ENCODE peak calls at places on chromosomes 7 and 10, in five cellular contexts. P, T, C, X and Y are unnamed samples. For H4K20me1, the result is how much of the 10 kb centered on the place peaks cover.

GRCh38 chr7:55360486-55360885 is 4.7 kb upstream of the LANCL2 start:
- DNase-seq in P (no peak), T (no peak), C (no peak), X (no peak), Y (no peak)

GRCh38 chr7:149255174-149255573 is 6.8 kb upstream of the ZNF783 start:
- DNase-seq in C (no peak), X (no peak), P (no peak), T (no peak), Y (no peak)

GRCh38 chr10:11685787-11686218 is 56.4 kb upstream of the ECHDC3 start:
- DNase-seq in T (peak), C (no peak), P (peak), X (peak), Y (peak)

GRCh38 chr7:73703985-73704639 is 15.4 kb downstream of the STX1A start:
- DNase-seq in C (peak), P (no peak), X (peak), T (peak), Y (peak)

GRCh38 chr10:98885380-98885779 is 350.3 kb downstream of the HPSE2 start:
- DNase-seq in C (no peak), T (no peak), X (no peak), P (no peak), Y (no peak)

GRCh38 chr10:52965938-52966401 is 193.4 kb upstream of the MBL2 start:
- DNase-seq in X (peak), T (no peak), C (peak), P (no peak), Y (no peak)

GRCh38 chr10:25633542-25633941 is 300.5 kb upstream of the MYO3A start:
- DNase-seq in X (no peak), C (no peak), P (no peak), T (no peak), Y (no peak)

GRCh38 chr10:29926649-29927048 is 132.7 kb downstream of the JCAD start:
- DNase-seq in T (peak), X (no peak), P (peak), C (peak), Y (peak)

GRCh38 chr7:100673942-100674431 is 447 bp downstream of the GNB2 start:
- DNase-seq in X (peak), C (no peak), P (no peak), T (peak), Y (peak)

GRCh38 chr7:23389701-23390100 is 80.6 kb downstream of the IGF2BP3 start:
- DNase-seq in T (no peak), P (no peak), C (no peak), X (no peak), Y (no peak)

GRCh38 chr10:11175823-11176243 is 158.2 kb downstream of the CELF2 start:
- DNase-seq in X (no peak), T (no peak), C (no peak), P (no peak), Y (no peak)

GRCh38 chr10:128286413-128287097 is 160.3 kb upstream of the MKI67 start:
- DNase-seq in C (peak), P (no peak), X (no peak), T (peak), Y (no peak)

GRCh38 chr7:15323545-15323944 is 238.3 kb downstream of the AGMO start:
- DNase-seq in T (no peak), P (no peak), C (no peak), X (no peak), Y (peak)

GRCh38 chr7:33300131-33300530 is 170.8 kb downstream of the BBS9 start:
- DNase-seq in P (no peak), C (no peak), X (no peak), T (no peak), Y (no peak)

GRCh38 chr10:63071145-63071544 is 62.0 kb upstream of the NRBF2 start:
- DNase-seq in X (no peak), T (no peak), C (no peak), P (peak), Y (no peak)

GRCh38 chr7:95199779-95200558 is 124.4 kb downstream of the PON1 start:
- DNase-seq in P (peak), C (peak), T (peak), X (peak), Y (peak)

GRCh38 chr7:1725199-1725701 is 55.2 kb downstream of the ELFN1 start:
- DNase-seq in X (no peak), T (peak), P (no peak), C (peak), Y (peak)

GRCh38 chr7:43211276-43211675 is 98.8 kb downstream of the HECW1 start:
- DNase-seq in C (peak), X (no peak), P (peak), T (no peak), Y (peak)

GRCh38 chr7:64619705-64620104 is 46.2 kb upstream of the ZNF107 start:
- DNase-seq in P (no peak), T (no peak), C (no peak), X (peak), Y (no peak)

GRCh38 chr7:157497367-157497743 is 160.6 kb downstream of the DNAJB6 start:
- DNase-seq in T (no peak), X (no peak), P (no peak), C (no peak), Y (no peak)

GRCh38 chr10:76543655-76544054 is 1094.0 kb downstream of the KCNMA1 start:
- DNase-seq in C (no peak), X (no peak), P (no peak), T (no peak), Y (peak)

GRCh38 chr7:122844191-122844988 is 41.9 kb downstream of the CADPS2 start:
- DNase-seq in P (peak), C (no peak), X (no peak), T (no peak), Y (no peak)

GRCh38 chr7:20238754-20239324 is 21.7 kb upstream of the MACC1 start:
- DNase-seq in X (no peak), T (no peak), P (no peak), C (no peak), Y (no peak)

GRCh38 chr7:100156331-100157068 is 2.0 kb downstream of the TRAPPC14 start:
- DNase-seq in X (no peak), T (no peak), C (no peak), P (no peak), Y (no peak)

GRCh38 chr10:124524991-124525653 is 63.5 kb downstream of the LHPP start:
- DNase-seq in T (peak), P (peak), X (no peak), C (no peak), Y (peak)

GRCh38 chr10:31261502-31262311 is 57.3 kb upstream of the ZEB1 start:
- DNase-seq in X (no peak), T (peak), P (peak), C (no peak), Y (peak)

GRCh38 chr7:5657901-5658300 is 123.6 kb downstream of the RNF216 start:
- DNase-seq in X (no peak), T (no peak), C (no peak), P (no peak), Y (peak)

GRCh38 chr7:99997545-99998137 is 17.8 kb upstream of the ZKSCAN1 start:
- DNase-seq in T (peak), P (no peak), X (no peak), C (peak), Y (peak)

GRCh38 chr7:153388611-153389010 is 629.1 kb downstream of the ACTR3B start:
- DNase-seq in X (no peak), C (no peak), P (no peak), T (no peak), Y (no peak)
- TF ChIP-seq EZH2phosphoT487 in X (no peak), C (no peak), P (no peak), T (no peak), Y (no peak)

GRCh38 chr10:7475954-7476353 is 65.1 kb upstream of the SFMBT2 start:
- DNase-seq in T (no peak), X (peak), C (no peak), P (no peak), Y (no peak)

GRCh38 chr10:7477538-7478334 is 66.9 kb upstream of the SFMBT2 start:
- DNase-seq in P (no peak), C (no peak), X (peak), T (no peak), Y (no peak)

GRCh38 chr10:7473474-7473873 is 62.6 kb upstream of the SFMBT2 start:
- DNase-seq in C (no peak), X (no peak), P (no peak), T (no peak), Y (no peak)

GRCh38 chr10:7474388-7474787 is 63.6 kb upstream of the SFMBT2 start:
- DNase-seq in C (no peak), P (no peak), T (no peak), X (peak), Y (no peak)

GRCh38 chr10:7475046-7475860 is 64.4 kb upstream of the SFMBT2 start:
- DNase-seq in X (no peak), T (no peak), P (no peak), C (peak), Y (no peak)
- H3K27ac ChIP-seq in X (peak), T (no peak), P (no peak), C (no peak), Y (no peak)

GRCh38 chr10:86509145-86509544 is 12.4 kb downstream of the WAPL start:
- DNase-seq in C (no peak), P (no peak), T (no peak), X (no peak), Y (no peak)

GRCh38 chr10:86506499-86506898 is 15.1 kb downstream of the WAPL start:
- DNase-seq in T (no peak), C (no peak), X (peak), P (no peak), Y (no peak)

GRCh38 chr10:86512137-86512536 is 9.5 kb downstream of the WAPL start:
- DNase-seq in X (no peak), T (no peak), P (no peak), C (no peak), Y (no peak)

GRCh38 chr10:86508217-86508616 is 13.4 kb downstream of the WAPL start:
- DNase-seq in X (no peak), T (no peak), P (no peak), C (no peak), Y (no peak)

GRCh38 chr10:86511027-86511865 is 10.3 kb downstream of the WAPL start:
- DNase-seq in C (no peak), X (no peak), P (no peak), T (no peak), Y (no peak)
- H4K20me1 ChIP-seq in C (half or more), X (under half), P (under half), T (half or more), Y (under half)

GRCh38 chr10:72783290-72783689 is 91.3 kb downstream of the MCU start:
- DNase-seq in C (no peak), T (no peak), X (no peak), P (peak), Y (peak)
- TF ChIP-seq EZH2phosphoT487 in C (no peak), T (no peak), X (no peak), P (no peak), Y (no peak)

GRCh38 chr10:6088721-6089333 is at the start of gene RBM17:
- DNase-seq in X (peak), P (peak), C (peak), T (peak), Y (peak)

GRCh38 chr10:6091630-6092029 is 2.8 kb downstream of the RBM17 start:
- DNase-seq in T (no peak), C (peak), X (peak), P (no peak), Y (peak)

GRCh38 chr10:6095810-6096209 is 7.0 kb downstream of the RBM17 start:
- DNase-seq in C (no peak), T (no peak), X (no peak), P (no peak), Y (no peak)

GRCh38 chr10:6089334-6090219 is 743 bp downstream of the RBM17 start:
- DNase-seq in C (peak), P (peak), T (peak), X (peak), Y (peak)

DNA sequence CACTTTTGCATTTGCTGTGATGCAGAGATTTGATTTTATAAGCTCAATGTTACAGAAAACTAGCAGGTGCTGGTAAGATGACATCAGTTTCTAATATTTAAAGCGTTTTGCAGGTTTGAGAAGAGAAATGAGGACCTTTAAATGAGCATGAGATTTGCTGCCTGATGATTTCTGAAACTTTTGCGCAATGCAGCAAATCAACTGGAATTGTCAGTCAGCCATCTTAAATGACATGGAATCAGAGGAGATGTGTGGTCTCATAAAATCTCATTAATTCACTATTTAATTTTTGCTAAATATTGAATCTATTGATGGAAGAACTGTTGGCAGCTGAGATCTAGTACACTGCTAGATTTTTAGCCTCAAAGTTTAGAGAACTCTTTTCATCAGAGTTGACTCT is 3.9 kb downstream of the RBM17 start:
- DNase-seq in T (no peak), C (no peak), X (no peak), P (no peak), Y (no peak)
- H3K27ac ChIP-seq in T (no peak), C (no peak), X (no peak), P (no peak), Y (no peak)

GRCh38 chr7:130893441-130893894 is 159.5 kb upstream of the KLF14 start:
- DNase-seq in P (no peak), C (no peak), T (no peak), X (no peak), Y (peak)
- H4K20me1 ChIP-seq in P (under half), C (under half), T (under half), X (under half), Y (under half)

GRCh38 chr10:36172054-36172531 is 530.0 kb upstream of the FZD8 start:
- DNase-seq in P (peak), T (no peak), X (no peak), C (no peak), Y (peak)
- TF ChIP-seq EZH2phosphoT487 in P (no peak), T (no peak), X (no peak), C (no peak), Y (no peak)

GRCh38 chr10:15714847-15715246 is 4.9 kb downstream of the ITGA8 start:
- DNase-seq in T (no peak), P (no peak), C (no peak), X (no peak), Y (no peak)
- H3K27ac ChIP-seq in T (no peak), P (no peak), C (no peak), X (no peak), Y (no peak)

GRCh38 chr7:143376396-143376795 is 4.7 kb upstream of the ZYX start:
- DNase-seq in X (no peak), C (no peak), T (no peak), P (no peak), Y (no peak)
- H4K20me1 ChIP-seq in X (under half), C (under half), T (under half), P (under half), Y (under half)